ENCODE peak calls at places on chromosomes 5 and 9, in six cellular contexts. One of them, this sample, is unnamed.
A peak's percentile ranks its signal among the peaks of the same experiment; 100 is the strongest.

GRCh38 chr9:137669261-137669672 is 50.5 kb downstream of the EHMT1 start:
- DNase-seq in IMR-90: no peak
- DNase-seq in H9: no peak
- DNase-seq in mesendoderm: peak; percentile 50
- DNase-seq in mesenchymal stem cell: no peak
- DNase-seq in H1: no peak
- DNase-seq in this sample: no peak

GRCh38 chr5:123708074-123708806 is 196.3 kb downstream of the CSNK1G3 start:
- DNase-seq in mesenchymal stem cell: no peak
- DNase-seq in H1: no peak
- DNase-seq in mesendoderm: no peak
- DNase-seq in H9: no peak
- DNase-seq in IMR-90: peak; percentile 90
- DNase-seq in this sample: no peak

GRCh38 chr9:108297025-108297424 is 558.8 kb downstream of the ACTL7B start:
- DNase-seq in H1: no peak
- DNase-seq in mesenchymal stem cell: peak; percentile 68
- DNase-seq in H9: no peak
- DNase-seq in mesendoderm: no peak
- DNase-seq in IMR-90: peak; percentile 73
- DNase-seq in this sample: no peak

GRCh38 chr9:31916591-31917223 is 467.7 kb upstream of the ACO1 start:
- DNase-seq in mesendoderm: peak; percentile 71
- DNase-seq in H1: no peak
- DNase-seq in IMR-90: no peak
- DNase-seq in H9: peak; percentile 43
- DNase-seq in mesenchymal stem cell: no peak
- DNase-seq in this sample: no peak

GRCh38 chr5:175746851-175747250 is 89.0 kb downstream of the HRH2 start:
- DNase-seq in IMR-90: peak; percentile 15
- DNase-seq in mesendoderm: peak; percentile 62
- DNase-seq in mesenchymal stem cell: peak; percentile 9
- DNase-seq in H1: no peak
- DNase-seq in H9: peak; percentile 52
- DNase-seq in this sample: peak; percentile 23

GRCh38 chr9:6467006-6467625 is 54.1 kb downstream of the UHRF2 start:
- DNase-seq in mesendoderm: no peak
- DNase-seq in mesenchymal stem cell: no peak
- DNase-seq in H9: no peak
- DNase-seq in IMR-90: no peak
- DNase-seq in H1: no peak
- DNase-seq in this sample: no peak

GRCh38 chr5:147935032-147935431 is 28.7 kb upstream of the C5orf46 start:
- DNase-seq in mesendoderm: peak; percentile 78
- DNase-seq in H1: peak; percentile 15
- DNase-seq in mesenchymal stem cell: peak; percentile 54
- DNase-seq in H9: no peak
- DNase-seq in IMR-90: peak; percentile 62
- DNase-seq in this sample: peak; percentile 11

GRCh38 chr5:87411586-87412416 is 929 bp downstream of the CCNH start:
- DNase-seq in H9: peak; percentile 30
- DNase-seq in IMR-90: peak; percentile 63
- DNase-seq in mesendoderm: peak; percentile 55
- DNase-seq in mesenchymal stem cell: peak; percentile 66
- DNase-seq in H1: no peak
- DNase-seq in this sample: peak; percentile 0

GRCh38 chr5:164375051-164375450 is 869.6 kb downstream of the MAT2B start:
- DNase-seq in H1: no peak
- DNase-seq in H9: no peak
- DNase-seq in IMR-90: peak; percentile 19
- DNase-seq in mesenchymal stem cell: no peak
- DNase-seq in mesendoderm: no peak
- DNase-seq in this sample: no peak

GRCh38 chr9:92328225-92328624 is 2.5 kb downstream of the CENPP start:
- DNase-seq in IMR-90: peak; percentile 78
- DNase-seq in H9: no peak
- DNase-seq in mesenchymal stem cell: peak; percentile 74
- DNase-seq in mesendoderm: peak; percentile 50
- DNase-seq in H1: no peak
- DNase-seq in this sample: no peak

GRCh38 chr5:138330813-138331448 is 673 bp downstream of the CDC25C start:
- DNase-seq in H9: no peak
- DNase-seq in H1: no peak
- DNase-seq in mesendoderm: peak; percentile 56
- DNase-seq in mesenchymal stem cell: no peak
- DNase-seq in IMR-90: no peak
- DNase-seq in this sample: no peak

GRCh38 chr5:566636-567309 is 42.5 kb upstream of the SLC9A3 start:
- DNase-seq in IMR-90: no peak
- DNase-seq in mesendoderm: no peak
- DNase-seq in H9: no peak
- DNase-seq in H1: no peak
- DNase-seq in mesenchymal stem cell: no peak
- DNase-seq in this sample: no peak

GRCh38 chr5:109038209-109038840 is 290.6 kb downstream of the FER start:
- DNase-seq in H9: no peak
- DNase-seq in IMR-90: peak; percentile 56
- DNase-seq in mesenchymal stem cell: peak; percentile 44
- DNase-seq in H1: no peak
- DNase-seq in mesendoderm: no peak
- DNase-seq in this sample: no peak

GRCh38 chr5:155004138-155004744 is 9.3 kb upstream of the KIF4B start:
- DNase-seq in mesenchymal stem cell: peak; percentile 14
- DNase-seq in H1: no peak
- DNase-seq in IMR-90: no peak
- DNase-seq in H9: peak; percentile 76
- DNase-seq in mesendoderm: peak; percentile 62
- DNase-seq in this sample: no peak

GRCh38 chr5:103013933-103014552 is 105.9 kb downstream of the GIN1 start:
- DNase-seq in IMR-90: peak; percentile 25
- DNase-seq in H1: no peak
- DNase-seq in mesendoderm: no peak
- DNase-seq in H9: no peak
- DNase-seq in mesenchymal stem cell: peak; percentile 39
- DNase-seq in this sample: no peak

GRCh38 chr5:96257904-96258303 is 175.1 kb downstream of the PCSK1 start:
- DNase-seq in mesendoderm: no peak
- DNase-seq in IMR-90: peak; percentile 91
- DNase-seq in H9: no peak
- DNase-seq in H1: no peak
- DNase-seq in mesenchymal stem cell: peak; percentile 60
- DNase-seq in this sample: no peak

GRCh38 chr5:169300468-169301385 is at the start of gene SLIT3:
- DNase-seq in mesenchymal stem cell: peak; percentile 47
- DNase-seq in IMR-90: peak; percentile 47
- DNase-seq in mesendoderm: peak; percentile 88
- DNase-seq in H9: peak; percentile 87
- DNase-seq in H1: peak; percentile 38
- DNase-seq in this sample: peak; percentile 82

GRCh38 chr9:132497731-132498130 is 84.7 kb upstream of the BARHL1 start:
- DNase-seq in IMR-90: no peak
- DNase-seq in H9: no peak
- DNase-seq in mesenchymal stem cell: no peak
- DNase-seq in mesendoderm: no peak
- DNase-seq in H1: no peak
- DNase-seq in this sample: no peak

GRCh38 chr5:78912085-78912771 is 72.9 kb downstream of the ARSB start:
- DNase-seq in mesendoderm: no peak
- DNase-seq in IMR-90: peak; percentile 61
- DNase-seq in mesenchymal stem cell: peak; percentile 58
- DNase-seq in H9: no peak
- DNase-seq in H1: no peak
- DNase-seq in this sample: no peak

GRCh38 chr5:143177263-143177994 is 226.1 kb downstream of the NR3C1 start:
- DNase-seq in IMR-90: peak; percentile 99
- DNase-seq in H9: no peak
- DNase-seq in H1: no peak
- DNase-seq in mesendoderm: no peak
- DNase-seq in mesenchymal stem cell: no peak
- DNase-seq in this sample: no peak

DNA sequence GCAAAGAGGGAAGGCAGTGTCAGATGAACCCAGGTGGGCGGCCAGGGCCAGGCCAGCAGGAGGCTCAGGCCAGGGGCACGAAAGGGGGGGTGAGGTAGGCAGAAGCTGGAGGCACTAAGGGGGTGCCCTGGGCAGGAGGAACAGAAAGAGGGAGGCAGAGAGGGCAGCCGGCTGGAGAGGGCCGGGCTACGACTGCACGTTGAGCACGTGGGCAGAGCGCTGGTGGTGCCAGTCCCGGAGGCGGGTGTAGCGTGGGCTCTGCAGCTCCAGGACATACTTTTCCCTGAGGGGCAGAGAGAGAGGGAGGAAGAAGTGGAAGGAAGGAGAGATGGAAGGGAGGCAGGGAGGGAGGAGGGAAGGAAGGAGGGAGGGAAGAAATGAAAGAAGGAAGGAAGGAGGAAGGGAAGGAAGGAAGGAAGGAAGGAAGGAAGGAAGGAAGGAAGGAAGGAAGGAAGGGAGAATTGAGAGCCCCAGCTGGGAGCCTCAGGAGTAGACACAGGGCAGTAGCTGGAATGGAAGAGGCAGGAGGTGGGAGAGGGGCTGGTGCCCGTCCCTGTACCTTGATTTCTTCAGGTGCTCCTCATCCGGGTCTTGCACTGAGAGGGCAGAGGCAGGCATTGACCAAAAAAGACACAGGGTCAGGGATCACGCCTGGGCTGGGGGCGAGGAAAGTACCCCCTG is 7.0 kb downstream of the PDLIM7 start:
- DNase-seq in H1: no peak
- DNase-seq in mesenchymal stem cell: no peak
- DNase-seq in mesendoderm: no peak
- DNase-seq in H9: no peak
- DNase-seq in IMR-90: no peak
- DNase-seq in this sample: no peak
- H2BK15ac ChIP-seq in H1: no peak overlapping the region
- H2BK15ac ChIP-seq in mesenchymal stem cell: no peak overlapping the region
- H2BK15ac ChIP-seq in mesendoderm: no peak overlapping the region
- H2BK15ac ChIP-seq in H9: no peak overlapping the region
- H2BK15ac ChIP-seq in IMR-90: no peak overlapping the region
- H2BK15ac ChIP-seq in this sample: no peak overlapping the region

DNA sequence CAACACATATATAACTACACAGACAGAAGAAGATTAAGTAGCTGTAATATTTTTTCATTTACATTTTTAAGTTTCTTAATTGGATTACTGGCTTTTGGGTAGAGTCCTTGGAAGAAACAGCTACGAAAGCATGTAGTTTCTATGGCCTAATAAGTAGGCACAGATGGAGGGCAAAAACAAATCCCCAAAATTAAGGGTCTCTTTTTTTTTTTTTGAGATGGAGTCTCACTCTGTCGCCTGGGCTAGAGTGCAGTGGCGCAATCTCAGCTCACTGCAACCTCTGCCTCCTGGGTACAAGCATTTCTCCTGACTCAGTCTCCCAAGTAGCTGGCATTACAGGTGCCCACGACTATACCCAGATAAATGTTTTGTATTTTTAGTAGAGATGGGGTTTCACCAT is 27.1 kb upstream of the MTMR12 start:
- DNase-seq in H9: no peak
- DNase-seq in H1: no peak
- DNase-seq in mesenchymal stem cell: no peak
- DNase-seq in IMR-90: no peak
- DNase-seq in mesendoderm: peak; percentile 63
- DNase-seq in this sample: no peak
- H2BK15ac ChIP-seq in H9: no peak overlapping the region
- H2BK15ac ChIP-seq in H1: no peak overlapping the region
- H2BK15ac ChIP-seq in mesenchymal stem cell: no peak overlapping the region
- H2BK15ac ChIP-seq in IMR-90: no peak overlapping the region
- H2BK15ac ChIP-seq in mesendoderm: no peak overlapping the region
- H2BK15ac ChIP-seq in this sample: no peak overlapping the region

GRCh38 chr5:56434986-56435385 is 201.9 kb upstream of the ANKRD55 start:
- DNase-seq in H1: no peak
- DNase-seq in mesenchymal stem cell: no peak
- DNase-seq in H9: no peak
- DNase-seq in IMR-90: no peak
- DNase-seq in mesendoderm: no peak
- DNase-seq in this sample: no peak
- H2BK15ac ChIP-seq in H1: no peak overlapping the region
- H2BK15ac ChIP-seq in mesenchymal stem cell: no peak overlapping the region
- H2BK15ac ChIP-seq in H9: no peak overlapping the region
- H2BK15ac ChIP-seq in IMR-90: peak overlapping the region; percentile 98
- H2BK15ac ChIP-seq in mesendoderm: no peak overlapping the region
- H2BK15ac ChIP-seq in this sample: no peak overlapping the region

DNA sequence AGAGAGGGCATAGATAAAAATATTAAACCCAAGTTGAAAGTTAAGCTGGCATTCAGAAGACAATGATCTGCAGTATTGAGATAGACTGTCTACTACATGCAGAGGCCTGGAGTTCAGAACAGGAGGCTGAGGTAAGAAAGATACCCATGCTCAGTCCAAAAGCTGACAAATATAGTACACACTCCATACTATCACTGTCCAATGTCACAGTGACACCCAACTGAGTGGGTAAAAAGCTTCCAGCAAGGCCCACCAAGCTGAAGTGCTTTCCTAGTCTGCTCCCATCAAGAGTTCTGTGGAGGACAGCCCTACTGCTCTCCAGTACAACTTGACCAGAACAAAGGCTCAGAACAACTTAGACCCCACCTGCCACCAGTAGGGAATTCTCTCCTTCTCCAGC is 124.9 kb downstream of the SLC12A2 start:
- DNase-seq in mesendoderm: no peak
- DNase-seq in H9: no peak
- DNase-seq in IMR-90: no peak
- DNase-seq in mesenchymal stem cell: no peak
- DNase-seq in H1: no peak
- DNase-seq in this sample: no peak
- H2BK15ac ChIP-seq in mesendoderm: no peak overlapping the region
- H2BK15ac ChIP-seq in H9: no peak overlapping the region
- H2BK15ac ChIP-seq in IMR-90: no peak overlapping the region
- H2BK15ac ChIP-seq in mesenchymal stem cell: no peak overlapping the region
- H2BK15ac ChIP-seq in H1: no peak overlapping the region
- H2BK15ac ChIP-seq in this sample: no peak overlapping the region

GRCh38 chr9:37442556-37442955 is 20.1 kb downstream of the GRHPR start:
- DNase-seq in H1: no peak
- DNase-seq in mesendoderm: no peak
- DNase-seq in IMR-90: no peak
- DNase-seq in H9: no peak
- DNase-seq in mesenchymal stem cell: no peak
- DNase-seq in this sample: no peak
- H2BK15ac ChIP-seq in H1: no peak overlapping the region
- H2BK15ac ChIP-seq in mesendoderm: no peak overlapping the region
- H2BK15ac ChIP-seq in IMR-90: no peak overlapping the region
- H2BK15ac ChIP-seq in H9: no peak overlapping the region
- H2BK15ac ChIP-seq in mesenchymal stem cell: no peak overlapping the region
- H2BK15ac ChIP-seq in this sample: no peak overlapping the region

This sample was measured in neuronal stem cell.